ENCODE peak calls at places on chromosomes 12 and 14, in seven cellular contexts. P, J, K, Q, Y, T and L are unnamed samples.

GRCh38 chr14:37263656-37264236 is 66.0 kb downstream of the MIPOL1 start:
- DNase-seq in T (peak; percentile 5), P (no peak), J (no peak), Y (no peak), Q (no peak), K (no peak), L (no peak)

GRCh38 chr14:65334765-65335411 is 77.6 kb upstream of the FUT8 start:
- DNase-seq in J (no peak), K (no peak), Y (no peak), T (no peak), P (peak; percentile 3), Q (no peak), L (peak; percentile 55)

GRCh38 chr14:88143817-88144216 is 138.9 kb downstream of the GPR65 start:
- DNase-seq in P (peak; percentile 9), K (no peak), Y (peak; percentile 7), T (no peak), J (no peak), Q (no peak), L (no peak)

GRCh38 chr12:131349397-131350127 is 361.3 kb upstream of the SFSWAP start:
- DNase-seq in J (no peak), K (no peak), P (no peak), Q (no peak), Y (no peak), T (no peak), L (no peak)

GRCh38 chr12:105561981-105562726 is 231.7 kb downstream of the C12orf75 start:
- DNase-seq in T (peak; percentile 48), K (peak; percentile 47), P (no peak), J (peak; percentile 15), Q (no peak), Y (no peak), L (no peak)

GRCh38 chr12:24380122-24380521 is 430.7 kb upstream of the SOX5 start:
- DNase-seq in P (peak; percentile 81), Q (no peak), T (peak; percentile 55), J (no peak), Y (no peak), K (no peak), L (no peak)

GRCh38 chr12:50220357-50221061 is 53.3 kb upstream of the CERS5 start:
- DNase-seq in Q (peak; percentile 32), K (no peak), T (peak; percentile 82), J (no peak), P (peak; percentile 24), Y (no peak), L (no peak)

GRCh38 chr12:13313886-13314285 is 117.4 kb downstream of the EMP1 start:
- DNase-seq in K (no peak), Y (no peak), Q (no peak), P (no peak), T (no peak), J (no peak), L (no peak)

GRCh38 chr14:83561261-83561660 is 1968.7 kb upstream of the FLRT2 start:
- DNase-seq in P (no peak), K (no peak), Y (no peak), T (no peak), Q (no peak), J (no peak), L (no peak)

DNA sequence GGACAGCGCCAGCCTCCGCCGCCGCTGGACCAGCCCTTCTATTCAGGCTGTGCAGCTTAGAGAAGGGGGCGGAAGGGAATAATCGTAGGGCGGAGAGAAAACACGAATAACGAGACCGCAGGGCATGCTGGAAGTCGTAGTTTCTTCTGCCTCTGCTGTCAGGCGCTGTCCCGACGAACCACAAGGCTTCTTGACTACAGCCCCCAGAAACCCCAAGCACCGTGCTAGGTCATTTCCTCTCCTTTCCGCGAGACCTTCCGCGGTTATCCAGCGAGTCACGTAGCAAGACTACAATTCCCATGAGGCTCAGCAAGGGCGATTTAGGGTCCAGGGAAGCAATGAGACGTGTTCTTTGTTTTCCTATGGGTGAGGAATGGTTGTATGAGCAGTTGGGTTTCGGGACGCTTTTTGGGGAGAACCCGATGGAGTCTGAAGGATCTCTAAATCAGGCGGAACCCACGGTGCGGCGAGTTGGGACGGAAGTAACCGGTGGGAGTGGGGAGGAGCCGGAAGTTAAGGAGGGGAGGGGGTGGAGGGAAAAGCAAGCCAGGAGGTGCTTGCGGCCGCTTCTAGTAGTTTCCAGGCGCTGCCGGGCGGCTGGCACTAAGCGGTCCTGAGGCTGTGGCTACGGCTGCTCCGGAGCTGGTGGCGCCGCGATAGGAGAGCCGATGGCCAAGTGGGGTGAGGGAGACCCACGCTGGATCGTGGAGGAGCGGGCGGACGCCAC is at the start of the genes AHSA1 and VIPAS39:
- DNase-seq in Y (peak; percentile 77), Q (peak; percentile 91), P (peak; percentile 99), K (peak; percentile 95), J (peak; percentile 96), T (peak; percentile 100), L (peak; percentile 90)
- H3K4me3 ChIP-seq in Y (peak within 1 kb of the TSS; percentile 96), Q (peak within 1 kb of the TSS; percentile 99), P (peak within 1 kb of the TSS; percentile 83), K (peak within 1 kb of the TSS; percentile 94), J (peak within 1 kb of the TSS; percentile 94), T (peak within 1 kb of the TSS; percentile 94), L (peak within 1 kb of the TSS; percentile 98)

GRCh38 chr14:59897757-59898383 is 22.1 kb upstream of the LRRC9 start:
- DNase-seq in Q (peak; percentile 51), K (no peak), J (no peak), Y (no peak), T (peak; percentile 69), P (peak; percentile 74), L (no peak)
- TF ChIP-seq CTCF in Q (peak; percentile 50), K (no peak), J (no peak), Y (peak; percentile 43), T (peak; percentile 78), P (peak; percentile 74), L (peak; percentile 57)

DNA sequence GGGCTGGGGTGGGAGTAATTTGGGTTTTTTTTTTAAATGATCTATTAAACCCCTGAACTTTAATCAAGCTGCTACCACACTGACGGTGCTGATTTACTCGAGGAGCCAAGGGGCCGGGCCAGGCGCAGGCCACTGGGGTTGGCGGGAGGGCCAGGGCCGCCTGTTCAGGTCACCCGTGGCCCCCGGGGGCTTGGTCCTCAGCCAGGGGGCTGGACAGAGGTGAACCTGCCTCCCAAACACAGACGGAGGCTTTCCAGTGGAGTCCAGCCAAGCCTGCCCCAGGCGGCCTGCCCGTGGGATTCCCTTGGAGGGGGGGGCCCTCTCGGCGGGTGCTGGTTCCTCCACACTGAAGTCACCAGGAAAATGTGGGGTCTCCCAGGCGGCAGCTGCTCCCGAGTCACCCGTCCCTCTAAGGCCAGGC is 167.0 kb upstream of the GSC start:
- DNase-seq in P (no peak), Y (no peak), Q (peak; percentile 78), J (no peak), T (no peak), K (no peak), L (no peak)
- H3K4me3 ChIP-seq in P (no peak overlapping the region), Y (no peak overlapping the region), Q (no peak overlapping the region), J (no peak overlapping the region), T (no peak overlapping the region), K (no peak overlapping the region), L (peak overlapping the region; percentile 12)

DNA sequence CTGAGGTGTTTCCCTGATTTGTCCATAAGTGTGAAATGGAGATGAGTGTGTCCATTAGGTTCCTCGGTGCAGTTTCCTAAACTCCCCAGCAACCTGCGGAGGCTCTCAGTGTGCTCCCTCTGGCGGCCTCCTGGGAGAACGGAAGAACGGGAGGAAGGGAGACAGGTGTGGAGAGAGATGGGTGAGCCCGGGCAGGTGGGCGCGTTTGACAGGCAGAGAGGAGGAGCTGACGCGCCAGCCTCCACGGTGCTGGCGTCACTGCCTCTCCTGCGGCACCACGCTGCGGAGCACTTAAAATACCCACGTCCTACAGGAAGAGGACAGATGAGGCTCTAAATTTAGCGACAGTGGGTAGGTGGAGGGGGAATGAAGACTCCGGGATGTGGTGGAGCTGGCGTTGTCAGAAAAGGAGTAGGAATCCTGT is 26.8 kb upstream of the PEX5 start:
- DNase-seq in P (peak; percentile 58), T (peak; percentile 42), Y (peak; percentile 45), Q (no peak), J (no peak), K (no peak), L (no peak)
- TF ChIP-seq CTCF in P (peak; percentile 67), T (peak; percentile 75), Y (peak; percentile 77), Q (no peak), J (peak; percentile 76), K (peak; percentile 34), L (peak; percentile 47)

GRCh38 chr12:51908876-51909592 is 1.7 kb downstream of the ACVRL1 start:
- DNase-seq in Q (no peak), T (no peak), K (no peak), J (no peak), Y (peak; percentile 36), P (no peak), L (peak; percentile 35)
- H3K4me3 ChIP-seq in Q (no peak overlapping the region), T (no peak overlapping the region), K (no peak overlapping the region), J (no peak overlapping the region), Y (no peak overlapping the region), P (no peak overlapping the region), L (no peak overlapping the region)

DNA sequence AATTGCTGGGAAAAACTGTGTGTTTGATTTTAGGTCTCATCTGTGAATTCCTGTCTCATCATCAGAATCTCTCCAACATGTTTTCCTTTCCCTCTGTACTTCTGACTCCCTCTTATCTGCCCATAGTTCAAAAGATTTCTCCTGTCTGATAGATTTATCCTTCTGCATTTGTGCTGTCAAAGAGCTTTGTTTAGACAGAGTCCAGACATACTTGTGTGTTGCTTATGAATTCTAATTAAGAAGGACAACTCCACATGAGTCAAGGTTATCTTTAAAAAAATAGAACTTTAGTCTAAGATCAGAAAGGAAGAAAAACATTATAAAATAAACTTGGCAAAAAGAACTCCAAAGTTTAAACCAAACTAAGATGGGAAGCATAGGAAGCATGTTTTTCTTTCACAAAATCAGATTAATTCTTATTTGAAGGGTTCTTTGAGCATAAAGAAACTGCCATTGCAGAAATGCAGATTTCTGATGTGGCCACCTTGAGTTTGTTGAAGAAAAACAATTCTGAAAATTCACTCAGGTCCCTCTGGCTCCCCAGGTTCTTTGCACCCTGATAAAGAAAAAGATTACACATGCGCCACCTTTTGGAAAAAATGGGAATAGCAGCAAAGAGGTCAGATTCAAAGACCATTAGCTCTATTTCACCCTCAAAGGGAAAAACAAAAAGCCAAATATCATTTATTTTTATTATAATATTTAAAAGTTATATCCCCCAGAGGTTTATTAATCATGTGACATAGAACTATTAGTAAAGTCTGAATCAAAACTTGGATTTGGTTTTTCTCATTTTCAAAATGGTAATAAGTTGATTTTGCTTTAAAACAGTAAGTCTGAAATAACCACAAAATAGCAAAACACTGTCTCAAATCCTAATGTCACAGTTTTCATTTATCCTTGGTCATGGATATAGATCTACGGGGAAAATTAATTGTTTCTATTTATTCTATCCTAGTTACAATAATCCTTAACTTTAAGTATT is 143.7 kb upstream of the DCN start:
- DNase-seq in K (no peak), T (peak; percentile 85), P (peak; percentile 63), Y (peak; percentile 37), Q (peak; percentile 26), J (no peak), L (peak; percentile 18)
- TF ChIP-seq CTCF in K (peak; percentile 43), T (peak; percentile 86), P (peak; percentile 87), Y (peak; percentile 50), Q (peak; percentile 86), J (peak; percentile 73), L (peak; percentile 73)